ENCODE peak calls at places on chromosomes 16 and 17, in five cellular contexts. One of them, this sample, is unnamed.

GRCh38 chr17:45222994-45223540 is 1.4 kb downstream of the FMNL1 start:
- DNase-seq in H1: no peak
- DNase-seq in neuronal stem cell: no peak
- DNase-seq in mesenchymal stem cell: no peak
- DNase-seq in trophoblast cell: no peak
- DNase-seq in this sample: peak; percentile 43

GRCh38 chr17:64250211-64250835 is 12.7 kb downstream of the TEX2 start:
- DNase-seq in H1: no peak
- DNase-seq in neuronal stem cell: no peak
- DNase-seq in mesenchymal stem cell: no peak
- DNase-seq in trophoblast cell: no peak
- DNase-seq in this sample: no peak

GRCh38 chr16:83137326-83137770 is 510.6 kb downstream of the CDH13 start:
- DNase-seq in H1: no peak
- DNase-seq in neuronal stem cell: peak; percentile 24
- DNase-seq in mesenchymal stem cell: peak; percentile 86
- DNase-seq in trophoblast cell: no peak
- DNase-seq in this sample: no peak

GRCh38 chr16:24540575-24541240 is 1.3 kb downstream of the RBBP6 start:
- DNase-seq in H1: no peak
- DNase-seq in neuronal stem cell: no peak
- DNase-seq in mesenchymal stem cell: peak; percentile 48
- DNase-seq in trophoblast cell: peak; percentile 18
- DNase-seq in this sample: no peak

GRCh38 chr17:79002796-79003593 is 6.6 kb downstream of the CANT1 start:
- DNase-seq in H1: no peak
- DNase-seq in neuronal stem cell: no peak
- DNase-seq in mesenchymal stem cell: no peak
- DNase-seq in trophoblast cell: no peak
- DNase-seq in this sample: no peak

GRCh38 chr16:80120899-80121521 is 419.8 kb upstream of the DYNLRB2 start:
- DNase-seq in H1: no peak
- DNase-seq in neuronal stem cell: no peak
- DNase-seq in mesenchymal stem cell: no peak
- DNase-seq in trophoblast cell: no peak
- DNase-seq in this sample: no peak

GRCh38 chr17:34757106-34757505 is 177.7 kb downstream of the TMEM132E start:
- DNase-seq in H1: no peak
- DNase-seq in neuronal stem cell: no peak
- DNase-seq in mesenchymal stem cell: no peak
- DNase-seq in trophoblast cell: no peak
- DNase-seq in this sample: no peak

GRCh38 chr17:71855000-71855399 is 265.8 kb upstream of the SOX9 start:
- DNase-seq in H1: no peak
- DNase-seq in neuronal stem cell: no peak
- DNase-seq in mesenchymal stem cell: no peak
- DNase-seq in trophoblast cell: no peak
- DNase-seq in this sample: no peak

GRCh38 chr17:50898369-50899004 is 32.3 kb upstream of the TOB1 start:
- DNase-seq in H1: no peak
- DNase-seq in neuronal stem cell: no peak
- DNase-seq in mesenchymal stem cell: no peak
- DNase-seq in trophoblast cell: no peak
- DNase-seq in this sample: no peak

GRCh38 chr17:2989855-2990254 is 73.6 kb downstream of the OR1D5 start:
- DNase-seq in H1: no peak
- DNase-seq in neuronal stem cell: no peak
- DNase-seq in mesenchymal stem cell: no peak
- DNase-seq in trophoblast cell: no peak
- DNase-seq in this sample: no peak

GRCh38 chr16:22184615-22184968 is 21.5 kb upstream of the EEF2K start:
- DNase-seq in H1: no peak
- DNase-seq in neuronal stem cell: no peak
- DNase-seq in mesenchymal stem cell: no peak
- DNase-seq in trophoblast cell: no peak
- DNase-seq in this sample: peak; percentile 35

GRCh38 chr16:85386467-85387170 is 226.5 kb upstream of the GSE1 start:
- DNase-seq in H1: peak; percentile 37
- DNase-seq in neuronal stem cell: no peak
- DNase-seq in mesenchymal stem cell: no peak
- DNase-seq in trophoblast cell: no peak
- DNase-seq in this sample: no peak

GRCh38 chr17:76048711-76049110 is 21.6 kb upstream of the EVPL start:
- DNase-seq in H1: no peak
- DNase-seq in neuronal stem cell: no peak
- DNase-seq in mesenchymal stem cell: peak; percentile 32
- DNase-seq in trophoblast cell: peak; percentile 30
- DNase-seq in this sample: no peak

GRCh38 chr17:21523482-21524210 is 147.5 kb downstream of the KCNJ12 start:
- DNase-seq in H1: peak; percentile 28
- DNase-seq in neuronal stem cell: no peak
- DNase-seq in mesenchymal stem cell: no peak
- DNase-seq in trophoblast cell: no peak
- DNase-seq in this sample: no peak

GRCh38 chr16:610513-611381 is 20.0 kb upstream of the WFIKKN1 start:
- DNase-seq in H1: peak; percentile 91
- DNase-seq in neuronal stem cell: no peak
- DNase-seq in mesenchymal stem cell: no peak
- DNase-seq in trophoblast cell: peak; percentile 79
- DNase-seq in this sample: peak; percentile 86

GRCh38 chr17:29555840-29556239 is 11.0 kb downstream of the ABHD15 start:
- DNase-seq in H1: peak; percentile 17
- DNase-seq in neuronal stem cell: no peak
- DNase-seq in mesenchymal stem cell: no peak
- DNase-seq in trophoblast cell: no peak
- DNase-seq in this sample: no peak

GRCh38 chr16:87536795-87537142 is 43.9 kb upstream of the ZCCHC14 start:
- DNase-seq in H1: no peak
- DNase-seq in neuronal stem cell: no peak
- DNase-seq in mesenchymal stem cell: no peak
- DNase-seq in trophoblast cell: no peak
- DNase-seq in this sample: no peak

GRCh38 chr17:58285422-58285810 is 4.7 kb upstream of the MPO start:
- DNase-seq in H1: peak; percentile 17
- DNase-seq in neuronal stem cell: no peak
- DNase-seq in mesenchymal stem cell: no peak
- DNase-seq in trophoblast cell: no peak
- DNase-seq in this sample: no peak

GRCh38 chr17:27494192-27495091 is 38.2 kb downstream of the KSR1 start:
- DNase-seq in H1: no peak
- DNase-seq in neuronal stem cell: no peak
- DNase-seq in mesenchymal stem cell: no peak
- DNase-seq in trophoblast cell: peak; percentile 67
- DNase-seq in this sample: peak; percentile 67

GRCh38 chr17:1232786-1233185 is 37.5 kb upstream of the BHLHA9 start:
- DNase-seq in H1: no peak
- DNase-seq in neuronal stem cell: no peak
- DNase-seq in mesenchymal stem cell: peak; percentile 52
- DNase-seq in trophoblast cell: no peak
- DNase-seq in this sample: no peak

GRCh38 chr17:71472809-71473789 is 647.7 kb upstream of the SOX9 start:
- DNase-seq in H1: no peak
- DNase-seq in neuronal stem cell: peak; percentile 50
- DNase-seq in mesenchymal stem cell: peak; percentile 58
- DNase-seq in trophoblast cell: no peak
- DNase-seq in this sample: peak; percentile 56

GRCh38 chr16:54098247-54098646 is 188.3 kb downstream of the IRX3 start:
- DNase-seq in H1: no peak
- DNase-seq in neuronal stem cell: no peak
- DNase-seq in mesenchymal stem cell: no peak
- DNase-seq in trophoblast cell: no peak
- DNase-seq in this sample: no peak

DNA sequence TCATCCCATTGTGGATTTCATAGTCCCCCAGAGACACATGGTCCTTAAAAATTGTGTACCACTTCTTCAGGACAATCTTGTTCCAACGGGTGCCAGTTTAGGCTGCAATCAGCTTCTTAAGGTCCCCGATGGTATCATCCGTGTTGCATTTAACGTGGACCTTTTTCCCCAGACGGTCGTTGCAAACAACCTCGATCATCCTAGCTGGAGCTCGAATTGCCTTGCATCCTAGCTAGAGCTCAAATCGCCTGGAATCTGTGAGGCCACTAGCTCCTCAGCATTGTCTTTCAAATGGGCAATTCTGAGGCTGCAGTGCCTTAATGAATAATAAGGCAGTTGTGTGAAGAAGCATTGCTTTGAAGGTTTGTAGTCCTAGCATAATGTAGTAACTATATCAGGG is 37.7 kb upstream of the RHBDL3 start:
- DNase-seq in H1: peak; percentile 54
- DNase-seq in neuronal stem cell: no peak
- DNase-seq in mesenchymal stem cell: no peak
- DNase-seq in trophoblast cell: no peak
- DNase-seq in this sample: peak; percentile 78
- H2BK12ac ChIP-seq in H1: no peak overlapping the region
- H2BK12ac ChIP-seq in neuronal stem cell: no peak overlapping the region
- H2BK12ac ChIP-seq in mesenchymal stem cell: no peak overlapping the region
- H2BK12ac ChIP-seq in trophoblast cell: no peak overlapping the region
- H2BK12ac ChIP-seq in this sample: no peak overlapping the region

DNA sequence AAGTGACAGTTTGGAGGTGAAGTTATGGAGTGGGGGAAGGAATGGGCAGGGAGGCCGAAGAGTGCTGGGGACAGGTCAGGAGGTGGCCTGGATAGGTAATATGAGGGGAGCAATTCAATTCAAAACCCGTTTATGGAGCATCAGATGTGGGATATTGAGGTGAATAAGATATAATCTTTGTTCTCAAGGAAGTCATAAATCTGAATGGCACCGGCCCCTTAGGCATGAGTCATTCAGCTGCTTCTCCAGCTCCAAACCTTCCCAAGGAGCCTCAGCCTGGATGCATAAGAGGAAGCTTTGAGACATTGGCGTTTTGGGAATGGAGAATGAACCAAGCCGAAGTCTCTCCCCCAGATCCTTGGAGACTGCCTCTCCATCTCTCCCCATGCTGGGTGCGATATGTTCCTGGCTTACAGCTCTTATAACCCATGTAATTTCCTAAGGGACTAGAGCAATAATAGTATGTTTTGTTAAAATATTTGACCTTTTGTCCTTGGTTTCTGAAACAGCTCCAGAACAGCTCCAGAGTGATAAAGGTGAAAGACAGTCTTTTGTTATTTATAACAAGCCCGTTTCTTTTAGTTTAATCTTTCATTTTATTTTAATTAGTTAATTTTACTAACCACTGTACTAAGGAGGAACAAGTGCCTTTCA is 1.7 kb downstream of the TUBG2 start:
- DNase-seq in H1: no peak
- DNase-seq in neuronal stem cell: no peak
- DNase-seq in mesenchymal stem cell: peak; percentile 86
- DNase-seq in trophoblast cell: no peak
- DNase-seq in this sample: no peak
- H3K23ac ChIP-seq in H1: no peak overlapping the region
- H3K23ac ChIP-seq in neuronal stem cell: no peak overlapping the region
- H3K23ac ChIP-seq in mesenchymal stem cell: no peak overlapping the region
- H3K23ac ChIP-seq in trophoblast cell: no peak overlapping the region
- H3K23ac ChIP-seq in this sample: no peak overlapping the region

DNA sequence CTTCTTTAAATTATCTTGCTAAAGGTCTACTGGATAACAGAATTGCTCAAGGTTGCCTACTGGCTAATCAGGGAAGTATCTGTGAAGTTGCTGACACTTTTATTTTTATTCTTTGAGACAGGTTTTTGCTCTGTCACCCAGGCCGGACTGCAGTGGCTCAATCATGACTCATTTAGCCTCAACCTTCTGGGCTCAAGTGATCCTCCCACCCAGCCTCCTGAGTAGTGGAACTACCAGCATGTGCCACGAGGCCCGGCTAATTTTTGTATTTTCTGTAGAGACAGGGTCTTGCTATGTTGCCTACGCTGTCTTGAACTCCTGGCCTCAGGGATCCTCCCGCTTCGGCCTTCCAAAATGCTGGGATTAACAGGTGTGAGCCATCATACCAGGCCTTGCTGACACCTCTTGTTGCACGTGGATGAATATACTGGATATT is 43.1 kb downstream of the GLG1 start:
- DNase-seq in H1: no peak
- DNase-seq in neuronal stem cell: no peak
- DNase-seq in mesenchymal stem cell: peak; percentile 68
- DNase-seq in trophoblast cell: peak; percentile 96
- DNase-seq in this sample: no peak
- H2BK12ac ChIP-seq in H1: no peak overlapping the region
- H2BK12ac ChIP-seq in neuronal stem cell: no peak overlapping the region
- H2BK12ac ChIP-seq in mesenchymal stem cell: no peak overlapping the region
- H2BK12ac ChIP-seq in trophoblast cell: no peak overlapping the region
- H2BK12ac ChIP-seq in this sample: no peak overlapping the region

GRCh38 chr16:46620265-46621005 is 744 bp downstream of the SHCBP1 start:
- DNase-seq in H1: no peak
- DNase-seq in neuronal stem cell: no peak
- DNase-seq in mesenchymal stem cell: peak; percentile 30
- DNase-seq in trophoblast cell: no peak
- DNase-seq in this sample: no peak
- H3K23ac ChIP-seq in H1: no peak overlapping the region
- H3K23ac ChIP-seq in neuronal stem cell: no peak overlapping the region
- H3K23ac ChIP-seq in mesenchymal stem cell: no peak overlapping the region
- H3K23ac ChIP-seq in trophoblast cell: no peak overlapping the region
- H3K23ac ChIP-seq in this sample: no peak overlapping the region

GRCh38 chr16:72850863-72851262 is 197.1 kb downstream of the ZFHX3 start:
- DNase-seq in H1: no peak
- DNase-seq in neuronal stem cell: no peak
- DNase-seq in mesenchymal stem cell: peak; percentile 87
- DNase-seq in trophoblast cell: no peak
- DNase-seq in this sample: no peak
- H2BK12ac ChIP-seq in H1: no peak overlapping the region
- H2BK12ac ChIP-seq in neuronal stem cell: no peak overlapping the region
- H2BK12ac ChIP-seq in mesenchymal stem cell: peak overlapping the region; percentile 11
- H2BK12ac ChIP-seq in trophoblast cell: no peak overlapping the region
- H2BK12ac ChIP-seq in this sample: no peak overlapping the region

This sample was measured in H9.